ENCODE peak calls at places on chromosomes 1 and 21, in ten cellular contexts. R is stomach; Q is CD4-positive, alpha-beta T cell; L is lung; E is IMR-90; C is heart right ventricle; F is tibial nerve; B is psoas muscle; O is tibial artery; M is left lung. G is an unnamed sample.

GRCh38 chr1:180193371-180194047 is 36.6 kb upstream of the LHX4 start:
- DNase-seq in R (no peak), Q (no peak), L (no peak), E (no peak), C (no peak), F (no peak), B (no peak), O (no peak), M (no peak), G (no peak)

GRCh38 chr21:29187939-29188338 is 57.5 kb downstream of the MAP3K7CL start:
- DNase-seq in R (no peak), Q (no peak), L (no peak), E (peak), C (no peak), F (no peak), B (peak), O (no peak), M (no peak), G (no peak)

GRCh38 chr1:183840140-183840539 is 35.2 kb downstream of the RGL1 start:
- DNase-seq in R (no peak), Q (no peak), L (no peak), E (peak), C (no peak), F (no peak), B (no peak), O (no peak), M (no peak), G (no peak)

GRCh38 chr1:180765156-180765555 is 133.3 kb downstream of the XPR1 start:
- DNase-seq in R (no peak), Q (no peak), L (no peak), E (peak), C (no peak), F (no peak), B (no peak), O (no peak), M (no peak), G (no peak)

GRCh38 chr1:37167479-37167878 is 133.2 kb upstream of the GRIK3 start:
- DNase-seq in R (no peak), Q (no peak), L (no peak), E (no peak), C (no peak), F (no peak), B (no peak), O (no peak), M (no peak), G (no peak)

GRCh38 chr1:73813726-73814125 is 384.2 kb downstream of the LRRIQ3 start:
- DNase-seq in R (no peak), Q (no peak), L (no peak), E (no peak), C (no peak), F (no peak), B (no peak), O (no peak), M (no peak), G (no peak)

GRCh38 chr1:153493343-153493960 is 33.0 kb upstream of the S100A7 start:
- DNase-seq in R (no peak), Q (no peak), L (no peak), E (no peak), C (no peak), F (no peak), B (no peak), O (no peak), M (no peak), G (no peak)

GRCh38 chr1:9212735-9213134 is 21.8 kb upstream of the H6PD start:
- DNase-seq in R (no peak), Q (no peak), L (no peak), E (no peak), C (no peak), F (no peak), B (no peak), O (no peak), M (no peak), G (no peak)

GRCh38 chr1:215899901-215900300 is 332.8 kb downstream of the KCTD3 start:
- DNase-seq in R (no peak), Q (no peak), L (no peak), E (no peak), C (no peak), F (no peak), B (no peak), O (no peak), M (no peak), G (no peak)

GRCh38 chr1:219660666-219661463 is 48.0 kb upstream of the ZC3H11B start:
- DNase-seq in R (peak), Q (no peak), L (peak), E (peak), C (peak), F (peak), B (peak), O (peak), M (peak), G (peak)

GRCh38 chr1:177858222-177858894 is 111.5 kb downstream of the SEC16B start:
- DNase-seq in R (no peak), Q (no peak), L (no peak), E (peak), C (no peak), F (peak), B (no peak), O (no peak), M (no peak), G (no peak)

GRCh38 chr1:158799689-158800088 is 18.7 kb upstream of the OR6N2 start:
- DNase-seq in R (no peak), Q (no peak), L (no peak), E (no peak), C (no peak), F (no peak), B (no peak), O (no peak), M (no peak), G (no peak)

DNA sequence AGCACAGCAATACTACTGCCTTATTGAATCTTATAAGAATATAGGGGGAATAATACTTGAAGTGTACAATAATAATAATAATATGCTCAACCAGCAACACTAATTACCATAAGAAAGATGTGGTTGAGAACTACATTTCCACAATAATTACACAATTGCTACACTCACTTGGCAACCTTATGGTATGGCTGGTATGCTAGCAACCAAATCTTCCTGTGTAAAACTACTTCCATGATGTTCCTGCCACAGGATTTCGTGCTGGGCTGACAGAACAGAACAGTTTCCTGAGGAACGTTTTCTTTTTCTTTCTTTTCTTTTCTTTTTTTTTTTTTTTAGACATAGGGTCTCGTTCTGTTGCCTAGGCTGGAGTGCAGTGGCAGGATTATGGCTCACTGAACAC is 50.6 kb downstream of the KIF26B start:
- DNase-seq in R (no peak), Q (no peak), L (no peak), E (no peak), C (no peak), F (no peak), B (no peak), O (no peak), M (no peak), G (no peak)
- H3K27ac ChIP-seq in R (no peak), Q (no peak), L (no peak), E (no peak), C (no peak), F (no peak), B (no peak), O (no peak), M (no peak), G (no peak)

GRCh38 chr1:230120289-230120948 is 53.4 kb downstream of the GALNT2 start:
- DNase-seq in R (no peak), Q (no peak), L (no peak), E (no peak), C (peak), F (peak), B (peak), O (peak), M (no peak), G (no peak)
- H3K27ac ChIP-seq in R (no peak), Q (no peak), L (no peak), E (no peak), C (peak), F (peak), B (no peak), O (no peak), M (no peak), G (no peak)

DNA sequence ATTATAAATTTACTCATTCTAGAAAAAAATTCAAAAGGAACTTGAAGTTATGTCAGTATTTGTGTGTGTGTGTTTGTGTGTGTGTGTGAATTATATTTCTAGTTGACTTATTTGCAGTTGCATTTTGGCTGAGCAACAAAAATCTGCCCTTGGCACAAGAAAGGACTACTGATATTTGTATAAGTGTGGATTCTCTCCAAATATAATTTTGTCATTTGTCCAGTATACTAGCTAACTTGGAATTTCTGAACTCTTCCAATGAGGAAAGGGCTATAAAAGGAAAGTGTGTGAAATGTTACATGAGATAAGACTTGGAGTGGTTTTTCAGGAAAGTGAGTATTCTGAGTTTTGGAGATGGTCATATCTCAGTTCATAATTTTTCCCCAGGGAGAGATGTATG is 1384.0 kb upstream of the B3GALT2 start:
- DNase-seq in R (no peak), Q (no peak), L (no peak), E (peak), C (no peak), F (no peak), B (no peak), O (no peak), M (no peak), G (no peak)
- H3K27ac ChIP-seq in R (no peak), Q (no peak), L (no peak), E (no peak), C (no peak), F (no peak), B (no peak), O (no peak), M (no peak), G (no peak)

DNA sequence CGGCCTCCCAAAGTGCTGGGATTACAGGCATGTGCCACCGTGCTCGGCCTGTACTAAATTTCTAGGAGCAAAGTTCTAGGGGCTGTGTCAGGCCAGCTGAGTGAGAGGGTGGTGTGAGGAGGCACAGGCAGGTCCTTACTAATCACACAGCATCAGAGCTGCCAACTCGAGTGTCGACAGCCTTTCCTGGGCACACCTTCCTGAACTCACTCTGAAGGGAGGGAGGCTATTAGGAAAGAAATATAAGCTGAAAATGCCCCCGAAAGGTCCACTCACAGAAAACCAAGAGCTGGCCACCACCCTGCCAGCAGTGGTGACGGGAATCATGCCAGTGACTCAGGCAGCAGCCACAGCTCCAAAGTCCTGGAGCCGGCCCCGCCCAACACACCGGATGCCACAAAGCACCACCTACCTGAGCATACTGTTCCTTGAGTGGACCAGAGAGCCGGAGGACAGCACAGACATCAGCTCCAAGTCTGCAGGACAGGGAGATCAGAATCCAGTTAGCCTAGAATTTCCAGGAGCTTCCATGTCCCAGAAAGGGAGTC is 4.5 kb downstream of the PMVK start:
- DNase-seq in R (peak), Q (no peak), L (peak), E (no peak), C (no peak), F (no peak), B (no peak), O (no peak), M (peak), G (no peak)
- H3K27ac ChIP-seq in R (peak), Q (no peak), L (no peak), E (no peak), C (no peak), F (no peak), B (no peak), O (no peak), M (peak), G (no peak)

DNA sequence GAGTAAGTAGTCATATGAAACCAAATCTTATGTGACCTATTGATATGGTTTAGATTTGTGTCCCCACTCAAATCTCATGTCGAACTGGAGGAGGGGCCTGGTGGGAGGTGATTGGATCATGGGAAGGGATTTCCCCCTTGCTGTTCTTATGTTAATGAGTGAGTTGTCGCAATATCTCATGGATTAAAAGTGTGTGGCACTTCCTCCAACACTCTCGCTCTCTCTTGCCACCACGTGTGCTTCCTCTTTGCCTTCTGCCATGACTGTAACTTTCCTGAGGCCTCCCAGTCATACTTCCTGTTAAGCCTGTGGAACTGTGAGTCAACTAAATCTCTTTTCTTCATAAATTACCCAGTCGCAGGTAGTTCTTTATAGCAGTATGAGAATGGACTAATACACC is 241.2 kb downstream of the RGS7 start:
- DNase-seq in R (no peak), Q (no peak), L (no peak), E (no peak), C (no peak), F (no peak), B (no peak), O (no peak), M (no peak), G (no peak)
- H3K27ac ChIP-seq in R (no peak), Q (no peak), L (no peak), E (no peak), C (no peak), F (no peak), B (no peak), O (no peak), M (no peak), G (no peak)

G was measured in substantia nigra.